ENCODE peak calls at places on chromosomes 1 and 21, in ten cellular contexts. A, R, N, F, P, Z, M, H, O and S are unnamed samples.

GRCh38 chr1:108152782-108153222 is 47.3 kb downstream of the SLC25A24 start:
- DNase-seq in N (no peak), A (no peak), Z (no peak), M (no peak), H (no peak), O (no peak), P (no peak), F (no peak), R (no peak), S (no peak)

GRCh38 chr21:30354308-30355005 is 6.1 kb upstream of the KRTAP23-1 start:
- DNase-seq in M (no peak), H (no peak), Z (no peak), O (no peak), R (no peak), N (no peak), A (no peak), F (no peak), P (no peak), S (no peak)

GRCh38 chr1:191152776-191153175 is 675.1 kb upstream of the BRINP3 start:
- DNase-seq in A (no peak), F (no peak), Z (no peak), O (no peak), N (no peak), R (no peak), H (no peak), P (peak; percentile 31), M (no peak), S (no peak)

GRCh38 chr1:192967901-192968300 is 91.3 kb downstream of the UCHL5 start:
- DNase-seq in A (no peak), R (no peak), H (no peak), M (no peak), N (no peak), Z (no peak), O (no peak), P (no peak), F (no peak), S (no peak)

GRCh38 chr1:246176126-246177024 is 330.7 kb downstream of the SMYD3 start:
- DNase-seq in O (peak; percentile 87), Z (no peak), F (peak; percentile 8), H (no peak), A (no peak), M (no peak), N (no peak), R (peak; percentile 49), P (no peak), S (no peak)

GRCh38 chr1:51491166-51491981 is 27.7 kb downstream of the EPS15 start:
- DNase-seq in O (no peak), H (no peak), N (no peak), A (no peak), M (no peak), Z (no peak), P (peak; percentile 42), F (no peak), R (no peak), S (no peak)

GRCh38 chr1:176494436-176494835 is 31.5 kb downstream of the PAPPA2 start:
- DNase-seq in O (no peak), R (no peak), H (peak; percentile 49), N (no peak), P (no peak), F (no peak), A (no peak), M (no peak), Z (peak; percentile 27), S (no peak)

GRCh38 chr21:29486306-29486705 is 187.6 kb downstream of the BACH1 start:
- DNase-seq in A (no peak), R (no peak), P (no peak), M (no peak), F (no peak), N (no peak), Z (no peak), O (no peak), H (no peak), S (no peak)

DNA sequence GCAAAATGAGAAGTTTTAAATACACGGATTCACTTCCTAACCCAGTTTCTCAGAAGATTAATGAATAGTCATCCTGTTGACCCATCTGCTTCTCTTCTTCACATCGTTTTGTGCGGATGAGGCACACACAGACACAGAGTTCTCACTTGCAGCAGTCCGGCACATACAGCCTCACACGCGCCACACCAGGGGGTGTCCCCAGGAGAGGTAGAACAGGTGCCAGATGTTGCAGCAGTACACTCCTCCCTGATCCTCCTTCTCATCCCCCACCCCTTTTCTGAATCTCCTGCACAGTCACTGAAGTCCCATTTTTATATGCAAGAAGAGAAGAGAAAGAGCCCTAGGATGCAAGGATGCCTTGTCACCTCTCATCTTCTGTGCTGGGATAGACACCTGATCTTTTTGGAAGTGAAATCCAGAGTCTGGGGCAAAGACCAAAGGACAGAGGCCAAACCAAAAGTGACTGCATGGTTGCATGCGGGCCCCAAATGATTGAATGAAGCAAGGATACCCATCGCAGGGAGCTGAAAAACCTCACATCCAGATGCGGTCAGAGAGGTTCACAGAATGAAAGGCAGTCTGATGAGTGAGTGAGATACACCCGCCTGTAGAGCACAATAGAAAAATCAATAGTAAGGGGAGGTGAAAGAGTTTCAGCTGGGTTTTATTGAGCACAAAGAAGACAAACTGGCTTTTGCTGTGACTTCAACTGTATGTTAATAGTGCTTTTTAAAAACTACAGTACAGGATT is 28.8 kb downstream of the PBX1 start:
- DNase-seq in P (no peak), O (no peak), F (no peak), A (no peak), N (no peak), R (no peak), Z (no peak), M (no peak), H (no peak), S (no peak)
- H3K27ac ChIP-seq in P (no peak overlapping the region), O (peak overlapping the region; percentile 4), F (no peak overlapping the region), A (peak overlapping the region; percentile 24), N (peak overlapping the region; percentile 92), R (peak overlapping the region; percentile 36), Z (no peak overlapping the region), M (peak overlapping the region; percentile 54), H (peak overlapping the region; percentile 42), S (no peak overlapping the region)

GRCh38 chr1:2865571-2866414 is 64.3 kb upstream of the TTC34 start:
- DNase-seq in N (no peak), F (no peak), O (no peak), P (no peak), M (no peak), A (peak; percentile 2), R (no peak), Z (peak; percentile 6), H (no peak), S (no peak)

GRCh38 chr1:2862441-2863148 is 61.1 kb upstream of the TTC34 start:
- DNase-seq in P (no peak), N (no peak), O (no peak), M (no peak), R (peak; percentile 40), Z (no peak), F (no peak), A (peak; percentile 1), H (no peak), S (no peak)

GRCh38 chr1:2865000-2865399 is 63.5 kb upstream of the TTC34 start:
- DNase-seq in M (no peak), P (no peak), N (no peak), A (peak; percentile 1), H (no peak), Z (peak; percentile 5), R (no peak), O (no peak), F (no peak), S (no peak)

GRCh38 chr1:2863149-2863963 is 61.9 kb upstream of the TTC34 start:
- DNase-seq in A (peak; percentile 7), P (no peak), H (no peak), M (no peak), Z (peak; percentile 2), F (no peak), N (no peak), R (peak; percentile 26), O (no peak), S (no peak)

DNA sequence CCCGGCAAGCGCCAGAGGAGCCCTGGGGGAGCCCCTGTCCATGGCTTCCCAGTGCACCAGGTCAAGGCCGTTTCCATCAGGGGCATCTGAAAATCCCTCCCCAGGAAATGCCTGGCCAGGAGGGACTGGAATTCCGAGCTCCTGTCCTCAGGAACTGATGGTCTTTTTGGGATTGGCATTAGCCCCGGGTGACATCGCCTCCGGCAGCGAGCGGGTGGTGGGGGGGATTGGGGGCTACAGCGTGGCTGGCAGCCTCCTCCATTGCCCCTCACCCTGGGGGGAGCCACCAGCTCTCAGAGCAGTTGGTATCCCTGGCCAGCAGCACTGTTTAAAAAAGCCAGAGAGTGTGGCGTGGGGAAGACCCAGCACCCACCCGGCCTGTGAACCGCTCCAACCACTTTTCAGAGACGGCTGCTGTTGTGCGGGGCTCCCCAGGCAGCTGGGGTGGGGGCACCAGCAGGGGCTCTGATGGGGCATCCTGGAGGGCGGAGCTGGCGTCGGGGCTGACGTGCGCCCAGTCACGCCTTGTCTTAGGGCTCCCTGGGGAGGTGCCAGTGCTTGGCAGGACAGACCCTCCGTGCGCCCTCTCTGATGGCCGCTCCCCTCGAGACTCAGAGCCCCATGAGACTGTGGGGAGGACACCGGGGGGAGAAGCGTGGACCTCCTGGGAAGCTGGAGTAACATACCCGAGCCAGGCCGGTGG is 62.9 kb upstream of the TTC34 start:
- DNase-seq in P (no peak), F (no peak), M (no peak), H (no peak), N (no peak), Z (peak; percentile 3), O (no peak), A (peak; percentile 12), R (no peak), S (no peak)
- H3K9me3 ChIP-seq in P (no peaks in the 10 kb centered on the region), F (peaks cover 100% of the 10 kb centered on the region), M (no peaks in the 10 kb centered on the region), H (no peaks in the 10 kb centered on the region), N (no peaks in the 10 kb centered on the region), Z (no peaks in the 10 kb centered on the region), O (no peaks in the 10 kb centered on the region), A (no peaks in the 10 kb centered on the region), R (no peaks in the 10 kb centered on the region), S (no peaks in the 10 kb centered on the region)

DNA sequence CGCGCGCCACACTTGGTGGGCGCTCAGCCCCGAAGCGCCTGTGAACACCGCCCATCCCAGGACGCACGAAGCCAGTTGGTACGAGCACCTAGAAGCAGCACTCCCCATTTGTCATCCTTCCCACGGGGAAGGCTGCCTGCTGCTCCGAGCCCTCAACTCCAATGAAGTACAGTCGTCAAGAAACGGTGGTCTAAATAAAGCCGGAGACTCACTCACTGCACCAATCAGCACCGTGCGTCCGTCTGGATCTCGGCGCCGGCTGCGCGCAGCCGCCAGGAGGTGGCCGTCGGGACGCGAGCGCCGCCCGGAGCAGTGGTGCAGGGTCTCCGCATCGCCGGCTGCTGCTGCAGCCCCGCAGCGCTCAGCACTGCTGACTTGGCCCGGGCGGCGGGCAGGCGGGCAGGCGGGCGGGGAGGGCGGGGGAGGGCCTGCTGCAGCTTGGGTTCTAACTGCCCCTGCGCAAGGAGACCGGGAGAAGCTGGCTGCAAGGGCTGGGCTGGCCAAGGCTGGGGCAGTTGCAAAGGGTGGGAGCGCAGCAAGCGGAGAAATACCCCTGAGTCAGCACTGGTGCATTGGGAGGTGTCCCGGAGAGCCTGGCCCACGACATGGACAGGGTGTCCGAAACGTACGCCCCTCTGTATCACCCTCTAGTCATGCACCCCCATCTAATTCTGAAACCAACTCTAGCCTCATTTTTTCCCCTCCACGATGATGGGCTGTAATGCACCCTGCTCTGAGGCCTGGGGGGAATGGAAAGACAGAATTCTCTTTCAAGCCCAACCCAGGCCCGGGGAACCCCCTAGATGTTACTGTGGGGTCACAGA is 35.8 kb upstream of the H6PD start:
- DNase-seq in Z (peak; percentile 48), R (no peak), N (no peak), A (peak; percentile 48), P (peak; percentile 75), M (no peak), O (no peak), F (no peak), H (no peak), S (no peak)
- TF ChIP-seq CTCF in Z (peak; percentile 34), R (no peak), N (peak; percentile 30), A (peak; percentile 23), P (no peak), M (no peak), O (no peak), F (no peak), H (peak; percentile 37), S (no peak)

DNA sequence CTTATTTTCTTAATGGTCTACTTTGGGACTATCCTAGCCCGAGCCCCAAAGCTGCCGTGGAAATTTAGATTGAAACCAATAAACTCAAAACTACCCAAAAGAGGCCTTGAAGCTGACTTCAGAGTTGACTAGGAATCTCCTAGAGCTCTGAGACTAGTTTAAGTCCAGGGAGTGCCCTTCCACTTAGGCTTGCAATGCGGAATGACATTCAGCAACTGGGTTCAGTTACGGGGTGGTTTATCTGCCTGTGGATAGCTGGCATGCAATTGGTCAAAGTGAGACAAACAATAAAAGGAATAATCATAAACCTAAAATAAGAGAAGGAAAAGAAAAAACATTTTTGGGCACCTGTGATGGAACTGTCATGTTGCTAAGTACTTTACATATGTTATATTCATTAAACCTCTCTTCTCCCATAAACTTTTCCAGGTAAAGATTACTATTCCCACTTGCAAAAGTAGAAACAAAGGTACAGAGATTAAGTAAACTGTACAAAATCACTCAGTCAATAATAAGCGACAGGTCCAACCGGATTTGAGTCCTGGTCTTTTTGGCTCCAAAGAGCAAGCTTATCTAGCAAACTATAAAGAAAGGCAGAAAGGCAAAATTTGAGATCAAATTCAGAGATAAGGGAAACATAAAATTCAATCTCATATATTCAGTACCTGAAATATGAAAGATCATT is 56.5 kb downstream of the GPATCH2 start:
- DNase-seq in O (no peak), Z (no peak), P (no peak), N (no peak), M (no peak), H (no peak), F (no peak), R (no peak), A (no peak), S (no peak)
- H3K27ac ChIP-seq in O (no peak overlapping the region), Z (no peak overlapping the region), P (no peak overlapping the region), N (no peak overlapping the region), M (no peak overlapping the region), H (no peak overlapping the region), F (no peak overlapping the region), R (no peak overlapping the region), A (no peak overlapping the region), S (no peak overlapping the region)